ENCODE peak calls at places on chromosomes 11 and 22, in seven cellular contexts. One of them, this sample, is unnamed.

GRCh38 chr11:122656073-122656630 is 630 bp downstream of the UBASH3B start:
- DNase-seq in vagina: no peak
- DNase-seq in breast epithelium: peak
- DNase-seq in prostate gland: peak
- DNase-seq in sigmoid colon: peak
- DNase-seq in spleen: peak
- DNase-seq in HL-60: no peak
- DNase-seq in this sample: no peak

GRCh38 chr11:72179049-72179803 is 12.7 kb upstream of the FOLR1 start:
- DNase-seq in vagina: no peak
- DNase-seq in breast epithelium: no peak
- DNase-seq in prostate gland: no peak
- DNase-seq in sigmoid colon: no peak
- DNase-seq in spleen: no peak
- DNase-seq in HL-60: no peak
- DNase-seq in this sample: no peak

GRCh38 chr11:92166335-92166734 is 58.3 kb upstream of the FAT3 start:
- DNase-seq in vagina: no peak
- DNase-seq in breast epithelium: no peak
- DNase-seq in prostate gland: no peak
- DNase-seq in sigmoid colon: no peak
- DNase-seq in spleen: no peak
- DNase-seq in HL-60: no peak
- DNase-seq in this sample: no peak

GRCh38 chr11:78840190-78840589 is 265.5 kb upstream of the NARS2 start:
- DNase-seq in vagina: no peak
- DNase-seq in breast epithelium: no peak
- DNase-seq in prostate gland: no peak
- DNase-seq in sigmoid colon: no peak
- DNase-seq in spleen: no peak
- DNase-seq in HL-60: no peak
- DNase-seq in this sample: no peak

GRCh38 chr22:30874431-30875370 is 93.9 kb downstream of the MORC2 start:
- DNase-seq in vagina: no peak
- DNase-seq in breast epithelium: no peak
- DNase-seq in prostate gland: no peak
- DNase-seq in sigmoid colon: peak
- DNase-seq in spleen: peak
- DNase-seq in HL-60: no peak
- DNase-seq in this sample: no peak

GRCh38 chr22:50209893-50210292 is 9.1 kb downstream of the SELENOO start:
- DNase-seq in vagina: no peak
- DNase-seq in breast epithelium: no peak
- DNase-seq in prostate gland: peak
- DNase-seq in sigmoid colon: peak
- DNase-seq in spleen: peak
- DNase-seq in HL-60: no peak
- DNase-seq in this sample: no peak

GRCh38 chr11:60935676-60936442 is 11.6 kb downstream of the TMEM132A start:
- DNase-seq in vagina: no peak
- DNase-seq in breast epithelium: no peak
- DNase-seq in prostate gland: no peak
- DNase-seq in sigmoid colon: no peak
- DNase-seq in spleen: peak
- DNase-seq in HL-60: no peak
- DNase-seq in this sample: no peak

GRCh38 chr11:43833657-43834073 is 47.0 kb upstream of the ALKBH3 start:
- DNase-seq in vagina: no peak
- DNase-seq in breast epithelium: no peak
- DNase-seq in prostate gland: no peak
- DNase-seq in sigmoid colon: no peak
- DNase-seq in spleen: no peak
- DNase-seq in HL-60: no peak
- DNase-seq in this sample: no peak

GRCh38 chr11:78733031-78733430 is 158.4 kb upstream of the NARS2 start:
- DNase-seq in vagina: no peak
- DNase-seq in breast epithelium: no peak
- DNase-seq in prostate gland: no peak
- DNase-seq in sigmoid colon: no peak
- DNase-seq in spleen: no peak
- DNase-seq in HL-60: no peak
- DNase-seq in this sample: no peak

GRCh38 chr11:15800121-15800800 is 556.1 kb downstream of the SOX6 start:
- DNase-seq in vagina: no peak
- DNase-seq in breast epithelium: no peak
- DNase-seq in prostate gland: no peak
- DNase-seq in sigmoid colon: no peak
- DNase-seq in spleen: no peak
- DNase-seq in HL-60: peak
- DNase-seq in this sample: no peak

GRCh38 chr22:43955883-43956286 is 643 bp downstream of the SAMM50 start:
- DNase-seq in vagina: no peak
- DNase-seq in breast epithelium: no peak
- DNase-seq in prostate gland: no peak
- DNase-seq in sigmoid colon: no peak
- DNase-seq in spleen: no peak
- DNase-seq in HL-60: no peak
- DNase-seq in this sample: no peak

GRCh38 chr22:41565403-41566054 is 4.7 kb downstream of the CSDC2 start:
- DNase-seq in vagina: no peak
- DNase-seq in breast epithelium: no peak
- DNase-seq in prostate gland: no peak
- DNase-seq in sigmoid colon: peak
- DNase-seq in spleen: no peak
- DNase-seq in HL-60: no peak
- DNase-seq in this sample: peak

GRCh38 chr11:29432719-29433325 is 584.0 kb downstream of the KCNA4 start:
- DNase-seq in vagina: no peak
- DNase-seq in breast epithelium: no peak
- DNase-seq in prostate gland: no peak
- DNase-seq in sigmoid colon: no peak
- DNase-seq in spleen: no peak
- DNase-seq in HL-60: no peak
- DNase-seq in this sample: peak

GRCh38 chr11:120547871-120548681 is 36.5 kb downstream of the GRIK4 start:
- DNase-seq in vagina: no peak
- DNase-seq in breast epithelium: peak
- DNase-seq in prostate gland: peak
- DNase-seq in sigmoid colon: peak
- DNase-seq in spleen: peak
- DNase-seq in HL-60: no peak
- DNase-seq in this sample: peak

GRCh38 chr22:42300286-42301071 is 30.0 kb upstream of the TCF20 start:
- DNase-seq in vagina: no peak
- DNase-seq in breast epithelium: no peak
- DNase-seq in prostate gland: no peak
- DNase-seq in sigmoid colon: no peak
- DNase-seq in spleen: no peak
- DNase-seq in HL-60: peak
- DNase-seq in this sample: no peak

GRCh38 chr22:26385164-26385563 is 43.9 kb upstream of the ASPHD2 start:
- DNase-seq in vagina: no peak
- DNase-seq in breast epithelium: no peak
- DNase-seq in prostate gland: no peak
- DNase-seq in sigmoid colon: no peak
- DNase-seq in spleen: no peak
- DNase-seq in HL-60: no peak
- DNase-seq in this sample: no peak

GRCh38 chr22:22683668-22684361 is 39.4 kb downstream of the GGTLC2 start:
- DNase-seq in vagina: no peak
- DNase-seq in breast epithelium: no peak
- DNase-seq in prostate gland: no peak
- DNase-seq in sigmoid colon: no peak
- DNase-seq in spleen: peak
- DNase-seq in HL-60: no peak
- DNase-seq in this sample: no peak

GRCh38 chr11:110990316-110990715 is 255.2 kb upstream of the POU2AF2 start:
- DNase-seq in vagina: no peak
- DNase-seq in breast epithelium: no peak
- DNase-seq in prostate gland: no peak
- DNase-seq in sigmoid colon: no peak
- DNase-seq in spleen: no peak
- DNase-seq in HL-60: no peak
- DNase-seq in this sample: no peak

GRCh38 chr11:110991621-110992355 is 253.7 kb upstream of the POU2AF2 start:
- DNase-seq in vagina: no peak
- DNase-seq in breast epithelium: no peak
- DNase-seq in prostate gland: no peak
- DNase-seq in sigmoid colon: peak
- DNase-seq in spleen: no peak
- DNase-seq in HL-60: no peak
- DNase-seq in this sample: no peak

GRCh38 chr11:110992481-110992880 is 253.0 kb upstream of the POU2AF2 start:
- DNase-seq in vagina: no peak
- DNase-seq in breast epithelium: no peak
- DNase-seq in prostate gland: no peak
- DNase-seq in sigmoid colon: no peak
- DNase-seq in spleen: no peak
- DNase-seq in HL-60: no peak
- DNase-seq in this sample: no peak

GRCh38 chr11:110988731-110989130 is 256.8 kb upstream of the POU2AF2 start:
- DNase-seq in vagina: no peak
- DNase-seq in breast epithelium: no peak
- DNase-seq in prostate gland: no peak
- DNase-seq in sigmoid colon: no peak
- DNase-seq in spleen: no peak
- DNase-seq in HL-60: no peak
- DNase-seq in this sample: no peak

DNA sequence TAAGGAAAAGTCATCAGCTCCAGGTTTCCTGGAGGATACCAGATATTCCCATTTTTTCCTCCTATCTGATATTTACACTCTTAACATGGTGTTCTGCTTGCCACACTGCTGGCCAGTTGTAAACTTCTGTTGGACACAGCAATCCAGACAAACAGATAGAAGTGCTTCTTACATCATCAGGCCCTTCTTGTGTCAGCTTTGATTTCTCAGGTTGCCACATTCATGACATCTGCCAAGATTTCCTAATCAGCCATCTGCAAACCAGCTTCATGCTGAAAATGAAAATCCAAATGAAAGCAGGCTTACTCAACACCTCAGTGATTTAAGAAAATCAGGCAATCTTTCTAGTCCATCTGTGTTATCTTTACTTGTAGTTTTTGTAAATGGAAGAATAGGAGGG is 255.8 kb upstream of the POU2AF2 start:
- DNase-seq in vagina: no peak
- DNase-seq in breast epithelium: no peak
- DNase-seq in prostate gland: no peak
- DNase-seq in sigmoid colon: peak
- DNase-seq in spleen: no peak
- DNase-seq in HL-60: peak
- DNase-seq in this sample: no peak
- TF ChIP-seq POLR2AphosphoS5 in vagina: peak
- TF ChIP-seq POLR2AphosphoS5 in breast epithelium: peak
- TF ChIP-seq POLR2AphosphoS5 in prostate gland: no peak
- TF ChIP-seq POLR2AphosphoS5 in sigmoid colon: peak
- TF ChIP-seq POLR2AphosphoS5 in spleen: no peak
- TF ChIP-seq POLR2AphosphoS5 in HL-60: peak
- TF ChIP-seq POLR2AphosphoS5 in this sample: no peak

GRCh38 chr11:127000291-127000968 is at the start of gene KIRREL3:
- DNase-seq in vagina: no peak
- DNase-seq in breast epithelium: no peak
- DNase-seq in prostate gland: no peak
- DNase-seq in sigmoid colon: no peak
- DNase-seq in spleen: no peak
- DNase-seq in HL-60: no peak
- DNase-seq in this sample: no peak

GRCh38 chr11:127003260-127003981 is 2.9 kb upstream of the KIRREL3 start:
- DNase-seq in vagina: no peak
- DNase-seq in breast epithelium: no peak
- DNase-seq in prostate gland: no peak
- DNase-seq in sigmoid colon: no peak
- DNase-seq in spleen: no peak
- DNase-seq in HL-60: no peak
- DNase-seq in this sample: no peak

GRCh38 chr11:127000991-127001390 is 421 bp upstream of the KIRREL3 start:
- DNase-seq in vagina: no peak
- DNase-seq in breast epithelium: no peak
- DNase-seq in prostate gland: no peak
- DNase-seq in sigmoid colon: no peak
- DNase-seq in spleen: no peak
- DNase-seq in HL-60: no peak
- DNase-seq in this sample: no peak

GRCh38 chr11:127002669-127003259 is 2.2 kb upstream of the KIRREL3 start:
- DNase-seq in vagina: no peak
- DNase-seq in breast epithelium: no peak
- DNase-seq in prostate gland: no peak
- DNase-seq in sigmoid colon: no peak
- DNase-seq in spleen: no peak
- DNase-seq in HL-60: no peak
- DNase-seq in this sample: no peak

DNA sequence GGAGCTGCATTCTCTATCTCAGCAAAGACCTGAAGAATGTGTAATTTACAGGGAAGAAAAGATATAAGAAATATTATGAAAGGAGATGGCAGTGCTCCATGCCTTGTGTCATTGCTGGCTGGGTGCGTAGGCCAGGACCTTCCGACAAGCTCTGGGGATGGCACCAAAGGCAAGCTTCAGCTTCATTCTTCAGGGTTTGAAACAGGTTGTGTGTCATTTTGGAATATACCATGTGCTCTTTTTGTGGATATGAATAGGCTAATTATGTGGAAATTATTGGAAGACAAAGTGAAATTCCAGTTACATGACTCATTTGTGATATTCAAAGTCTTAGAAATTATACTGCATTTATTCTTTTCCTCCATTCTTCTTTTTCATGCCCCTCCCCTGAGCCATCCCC is 5.7 kb upstream of the KIRREL3 start:
- DNase-seq in vagina: no peak
- DNase-seq in breast epithelium: no peak
- DNase-seq in prostate gland: no peak
- DNase-seq in sigmoid colon: no peak
- DNase-seq in spleen: no peak
- DNase-seq in HL-60: no peak
- DNase-seq in this sample: no peak
- TF ChIP-seq POLR2AphosphoS5 in vagina: no peak
- TF ChIP-seq POLR2AphosphoS5 in breast epithelium: no peak
- TF ChIP-seq POLR2AphosphoS5 in prostate gland: no peak
- TF ChIP-seq POLR2AphosphoS5 in sigmoid colon: no peak
- TF ChIP-seq POLR2AphosphoS5 in spleen: no peak
- TF ChIP-seq POLR2AphosphoS5 in HL-60: no peak
- TF ChIP-seq POLR2AphosphoS5 in this sample: no peak

DNA sequence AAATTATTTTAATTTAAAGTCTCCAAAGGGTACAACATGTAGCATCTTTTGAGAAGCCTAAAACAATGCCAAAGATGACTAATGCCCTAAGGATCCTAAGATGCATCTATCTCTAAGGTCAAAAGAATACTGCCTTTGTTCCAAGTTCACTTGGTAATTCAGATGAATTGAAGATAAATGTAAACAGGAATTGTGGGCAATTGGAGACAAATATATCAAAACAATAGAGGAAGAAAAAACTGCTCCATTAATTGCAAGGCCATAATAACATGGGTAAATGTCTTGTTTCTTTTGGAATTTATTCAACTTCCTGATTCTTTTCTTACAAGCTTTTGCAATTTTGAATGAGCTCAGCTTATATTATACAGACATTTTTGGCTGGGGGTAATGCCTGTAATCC is 338.6 kb downstream of the TTC28 start:
- DNase-seq in vagina: no peak
- DNase-seq in breast epithelium: no peak
- DNase-seq in prostate gland: no peak
- DNase-seq in sigmoid colon: no peak
- DNase-seq in spleen: no peak
- DNase-seq in HL-60: no peak
- DNase-seq in this sample: no peak
- TF ChIP-seq POLR2AphosphoS5 in vagina: no peak
- TF ChIP-seq POLR2AphosphoS5 in breast epithelium: no peak
- TF ChIP-seq POLR2AphosphoS5 in prostate gland: peak
- TF ChIP-seq POLR2AphosphoS5 in sigmoid colon: no peak
- TF ChIP-seq POLR2AphosphoS5 in spleen: no peak
- TF ChIP-seq POLR2AphosphoS5 in HL-60: no peak
- TF ChIP-seq POLR2AphosphoS5 in this sample: no peak

GRCh38 chr22:37533995-37534394 is 14.8 kb upstream of the CARD10 start:
- DNase-seq in vagina: no peak
- DNase-seq in breast epithelium: no peak
- DNase-seq in prostate gland: no peak
- DNase-seq in sigmoid colon: no peak
- DNase-seq in spleen: no peak
- DNase-seq in HL-60: peak
- DNase-seq in this sample: peak
- TF ChIP-seq POLR2AphosphoS5 in vagina: no peak
- TF ChIP-seq POLR2AphosphoS5 in breast epithelium: no peak
- TF ChIP-seq POLR2AphosphoS5 in prostate gland: no peak
- TF ChIP-seq POLR2AphosphoS5 in sigmoid colon: no peak
- TF ChIP-seq POLR2AphosphoS5 in spleen: no peak
- TF ChIP-seq POLR2AphosphoS5 in HL-60: no peak
- TF ChIP-seq POLR2AphosphoS5 in this sample: no peak